ENCODE peak calls at places on chromosome 15, in seven cellular contexts. One of them, this sample, is unnamed.

GRCh38 chr15:93372209-93372910 is 283.3 kb upstream of the RGMA start:
- DNase-seq in right cardiac atrium: no peak
- DNase-seq in T1000: no peak
- DNase-seq in caudate nucleus: no peak
- DNase-seq in AG09309: no peak
- DNase-seq in NCI-H69: peak
- DNase-seq in mesendoderm: no peak
- DNase-seq in this sample: no peak

GRCh38 chr15:92921215-92922131 is 21.3 kb downstream of the CHD2 start:
- DNase-seq in right cardiac atrium: no peak
- DNase-seq in T1000: no peak
- DNase-seq in caudate nucleus: no peak
- DNase-seq in AG09309: no peak
- DNase-seq in NCI-H69: no peak
- DNase-seq in mesendoderm: no peak
- DNase-seq in this sample: no peak

GRCh38 chr15:58344164-58345070 is 87.4 kb upstream of the LIPC start:
- DNase-seq in right cardiac atrium: no peak
- DNase-seq in T1000: no peak
- DNase-seq in caudate nucleus: no peak
- DNase-seq in AG09309: no peak
- DNase-seq in NCI-H69: no peak
- DNase-seq in mesendoderm: no peak
- DNase-seq in this sample: no peak

GRCh38 chr15:84761534-84762190 is 13.3 kb downstream of the ZNF592 start:
- DNase-seq in right cardiac atrium: no peak
- DNase-seq in T1000: no peak
- DNase-seq in caudate nucleus: no peak
- DNase-seq in AG09309: no peak
- DNase-seq in NCI-H69: peak
- DNase-seq in mesendoderm: no peak
- DNase-seq in this sample: peak

GRCh38 chr15:80580107-80580506 is 115.0 kb upstream of the ABHD17C start:
- DNase-seq in right cardiac atrium: no peak
- DNase-seq in T1000: peak
- DNase-seq in caudate nucleus: no peak
- DNase-seq in AG09309: peak
- DNase-seq in NCI-H69: no peak
- DNase-seq in mesendoderm: peak
- DNase-seq in this sample: no peak

GRCh38 chr15:70259030-70259424 is 161.3 kb upstream of the TLE3 start:
- DNase-seq in right cardiac atrium: peak
- DNase-seq in T1000: no peak
- DNase-seq in caudate nucleus: peak
- DNase-seq in AG09309: no peak
- DNase-seq in NCI-H69: no peak
- DNase-seq in mesendoderm: peak
- DNase-seq in this sample: no peak

GRCh38 chr15:90413411-90414379 is 25.7 kb downstream of the IQGAP1 start:
- DNase-seq in right cardiac atrium: no peak
- DNase-seq in T1000: no peak
- DNase-seq in caudate nucleus: no peak
- DNase-seq in AG09309: no peak
- DNase-seq in NCI-H69: no peak
- DNase-seq in mesendoderm: peak
- DNase-seq in this sample: no peak

GRCh38 chr15:34837246-34838016 is 42.1 kb upstream of the ACTC1 start:
- DNase-seq in right cardiac atrium: no peak
- DNase-seq in T1000: peak
- DNase-seq in caudate nucleus: no peak
- DNase-seq in AG09309: peak
- DNase-seq in NCI-H69: no peak
- DNase-seq in mesendoderm: no peak
- DNase-seq in this sample: no peak

GRCh38 chr15:69031013-69032001 is 16.8 kb downstream of the NOX5 start:
- DNase-seq in right cardiac atrium: peak
- DNase-seq in T1000: no peak
- DNase-seq in caudate nucleus: no peak
- DNase-seq in AG09309: no peak
- DNase-seq in NCI-H69: no peak
- DNase-seq in mesendoderm: peak
- DNase-seq in this sample: peak

GRCh38 chr15:39058371-39059131 is 493.9 kb upstream of the RASGRP1 start:
- DNase-seq in right cardiac atrium: no peak
- DNase-seq in T1000: no peak
- DNase-seq in caudate nucleus: no peak
- DNase-seq in AG09309: no peak
- DNase-seq in NCI-H69: no peak
- DNase-seq in mesendoderm: no peak
- DNase-seq in this sample: no peak

GRCh38 chr15:41919954-41920538 is 26.2 kb upstream of the SPTBN5 start:
- DNase-seq in right cardiac atrium: no peak
- DNase-seq in T1000: no peak
- DNase-seq in caudate nucleus: no peak
- DNase-seq in AG09309: no peak
- DNase-seq in NCI-H69: peak
- DNase-seq in mesendoderm: no peak
- DNase-seq in this sample: no peak

GRCh38 chr15:55289011-55289572 is 521 bp downstream of the RAB27A start:
- DNase-seq in right cardiac atrium: peak
- DNase-seq in T1000: no peak
- DNase-seq in caudate nucleus: no peak
- DNase-seq in AG09309: no peak
- DNase-seq in NCI-H69: peak
- DNase-seq in mesendoderm: peak
- DNase-seq in this sample: peak

GRCh38 chr15:72239652-72240051 is 8.7 kb upstream of the PKM start:
- DNase-seq in right cardiac atrium: no peak
- DNase-seq in T1000: no peak
- DNase-seq in caudate nucleus: no peak
- DNase-seq in AG09309: no peak
- DNase-seq in NCI-H69: no peak
- DNase-seq in mesendoderm: no peak
- DNase-seq in this sample: no peak

This sample was measured in NCI-H82.